ENCODE peak calls at places on chromosomes 7 and 10, in four cellular contexts. One of them, this sample, is unnamed.

GRCh38 chr7:25529320-25529719 is 301.0 kb upstream of the NPVF start:
- DNase-seq in GM04504: no peak
- DNase-seq in cardiac muscle cell: no peak
- DNase-seq in ureter: no peak
- DNase-seq in this sample: no peak

GRCh38 chr7:106721816-106722785 is 61.1 kb upstream of the CCDC71L start:
- DNase-seq in cardiac muscle cell: no peak
- DNase-seq in ureter: no peak
- DNase-seq in GM04504: no peak
- DNase-seq in this sample: no peak

GRCh38 chr10:43140414-43140813 is 2.2 kb downstream of the CSGALNACT2 start:
- DNase-seq in cardiac muscle cell: peak
- DNase-seq in GM04504: peak
- DNase-seq in ureter: no peak
- DNase-seq in this sample: no peak

GRCh38 chr7:5177060-5177459 is 13.0 kb upstream of the WIPI2 start:
- DNase-seq in cardiac muscle cell: peak
- DNase-seq in GM04504: peak
- DNase-seq in ureter: peak
- DNase-seq in this sample: no peak

GRCh38 chr7:158957921-158958471 is 101.6 kb downstream of the DYNC2I1 start:
- DNase-seq in cardiac muscle cell: no peak
- DNase-seq in ureter: no peak
- DNase-seq in GM04504: no peak
- DNase-seq in this sample: peak

GRCh38 chr7:34807548-34808340 is 149.7 kb downstream of the NPSR1 start:
- DNase-seq in cardiac muscle cell: no peak
- DNase-seq in GM04504: no peak
- DNase-seq in ureter: no peak
- DNase-seq in this sample: no peak

GRCh38 chr7:69814421-69814962 is 216.2 kb downstream of the AUTS2 start:
- DNase-seq in ureter: no peak
- DNase-seq in cardiac muscle cell: peak
- DNase-seq in GM04504: peak
- DNase-seq in this sample: no peak

GRCh38 chr10:113960617-113961260 is 82.9 kb upstream of the ADRB1 start:
- DNase-seq in ureter: peak
- DNase-seq in cardiac muscle cell: no peak
- DNase-seq in GM04504: no peak
- DNase-seq in this sample: peak

GRCh38 chr10:35203744-35204143 is 77.1 kb downstream of the CREM start:
- DNase-seq in GM04504: no peak
- DNase-seq in cardiac muscle cell: no peak
- DNase-seq in ureter: no peak
- DNase-seq in this sample: no peak

GRCh38 chr7:133355325-133355708 is 102.4 kb downstream of the EXOC4 start:
- DNase-seq in GM04504: no peak
- DNase-seq in cardiac muscle cell: peak
- DNase-seq in ureter: no peak
- DNase-seq in this sample: no peak

GRCh38 chr10:664248-664647 is 25.2 kb downstream of the DIP2C start:
- DNase-seq in ureter: no peak
- DNase-seq in GM04504: no peak
- DNase-seq in cardiac muscle cell: no peak
- DNase-seq in this sample: no peak

GRCh38 chr10:19659920-19660655 is 156.1 kb upstream of the PLXDC2 start:
- DNase-seq in ureter: no peak
- DNase-seq in cardiac muscle cell: no peak
- DNase-seq in GM04504: no peak
- DNase-seq in this sample: no peak

GRCh38 chr7:17298840-17299476 is 506 bp downstream of the AHR start:
- DNase-seq in ureter: peak
- DNase-seq in GM04504: no peak
- DNase-seq in cardiac muscle cell: peak
- DNase-seq in this sample: peak

GRCh38 chr10:79392506-79393176 is 45.4 kb downstream of the PPIF start:
- DNase-seq in GM04504: no peak
- DNase-seq in ureter: no peak
- DNase-seq in cardiac muscle cell: no peak
- DNase-seq in this sample: no peak

GRCh38 chr10:128092454-128092853 is 33.8 kb downstream of the MKI67 start:
- DNase-seq in ureter: no peak
- DNase-seq in cardiac muscle cell: peak
- DNase-seq in GM04504: no peak
- DNase-seq in this sample: no peak

GRCh38 chr7:104627516-104627915 is 299.1 kb downstream of the LHFPL3 start:
- DNase-seq in ureter: no peak
- DNase-seq in GM04504: peak
- DNase-seq in cardiac muscle cell: peak
- DNase-seq in this sample: no peak

GRCh38 chr10:82925547-82925946 is 1050.6 kb downstream of the NRG3 start:
- DNase-seq in GM04504: no peak
- DNase-seq in cardiac muscle cell: no peak
- DNase-seq in ureter: no peak
- DNase-seq in this sample: no peak

This sample was measured in DMS79.